ENCODE peak calls at places on chromosomes 3 and 15, in seven cellular contexts. A, F, Z, U, G, H and I are unnamed samples.

GRCh38 chr3:10557783-10558373 is 52.5 kb upstream of the ATP2B2 start:
- DNase-seq in F (no peak), A (no peak), G (peak), Z (peak), H (no peak), U (no peak), I (no peak)

GRCh38 chr3:150268426-150269321 is 139.4 kb upstream of the TSC22D2 start:
- DNase-seq in H (no peak), Z (no peak), U (no peak), A (no peak), G (no peak), F (no peak), I (no peak)

GRCh38 chr3:31461441-31461840 is 71.3 kb upstream of the STT3B start:
- DNase-seq in H (no peak), U (no peak), G (peak), F (no peak), A (no peak), Z (no peak), I (no peak)

GRCh38 chr15:82643992-82644391 is 3.2 kb downstream of the CPEB1 start:
- DNase-seq in G (no peak), U (peak), F (no peak), Z (no peak), A (no peak), H (peak), I (no peak)

GRCh38 chr15:78415284-78415683 is 22.7 kb upstream of the IREB2 start:
- DNase-seq in Z (no peak), U (peak), H (no peak), G (peak), A (no peak), F (peak), I (peak)

GRCh38 chr3:120550546-120550945 is 45.6 kb upstream of the NDUFB4 start:
- DNase-seq in A (no peak), F (no peak), U (no peak), G (no peak), Z (no peak), H (no peak), I (peak)

GRCh38 chr3:189863031-189863430 is 231.8 kb downstream of the TP63 start:
- DNase-seq in U (no peak), H (no peak), A (no peak), G (no peak), Z (no peak), F (no peak), I (peak)

GRCh38 chr3:152657002-152657400 is 177.9 kb upstream of the P2RY1 start:
- DNase-seq in H (no peak), F (no peak), G (no peak), U (peak), Z (no peak), A (no peak), I (no peak)

GRCh38 chr3:128698211-128699011 is 27.6 kb upstream of the RAB7A start:
- DNase-seq in U (peak), F (no peak), H (peak), Z (peak), G (peak), A (no peak), I (peak)

GRCh38 chr3:17065881-17066280 is 181.1 kb downstream of the PLCL2 start:
- DNase-seq in H (no peak), A (no peak), G (no peak), Z (no peak), U (no peak), F (no peak), I (no peak)

GRCh38 chr15:70023064-70023768 is 74.5 kb downstream of the TLE3 start:
- DNase-seq in H (no peak), Z (no peak), F (no peak), A (no peak), G (peak), U (no peak), I (peak)

GRCh38 chr15:94480289-94480834 is 249.0 kb downstream of the MCTP2 start:
- DNase-seq in A (no peak), G (no peak), H (no peak), Z (no peak), U (no peak), F (no peak), I (no peak)

GRCh38 chr3:127427666-127428065 is 139.8 kb upstream of the PRR20G start:
- DNase-seq in G (no peak), A (no peak), Z (no peak), U (no peak), F (no peak), H (no peak), I (no peak)

GRCh38 chr3:20055020-20055775 is 15.0 kb downstream of the KAT2B start:
- DNase-seq in A (no peak), G (peak), Z (no peak), F (no peak), H (no peak), U (no peak), I (no peak)

GRCh38 chr3:188594137-188594536 is 440.2 kb downstream of the LPP start:
- DNase-seq in H (no peak), U (no peak), A (no peak), Z (no peak), F (no peak), G (peak), I (peak)

GRCh38 chr3:190424478-190425439 is 24.9 kb downstream of the TMEM207 start:
- DNase-seq in A (peak), Z (peak), G (peak), U (peak), F (peak), H (peak), I (peak)

GRCh38 chr3:190036631-190037030 is 84.1 kb downstream of the P3H2 start:
- DNase-seq in U (no peak), G (peak), A (no peak), Z (no peak), F (no peak), H (no peak), I (peak)

GRCh38 chr15:58279654-58280053 is 141.5 kb downstream of the AQP9 start:
- DNase-seq in G (no peak), U (no peak), A (no peak), F (no peak), H (no peak), Z (no peak), I (no peak)

GRCh38 chr3:10845240-10845761 is 29.3 kb downstream of the SLC6A11 start:
- DNase-seq in F (no peak), G (no peak), Z (no peak), H (no peak), U (no peak), A (no peak), I (no peak)

GRCh38 chr3:148158210-148158609 is 539.5 kb upstream of the AGTR1 start:
- DNase-seq in H (no peak), F (no peak), Z (no peak), U (no peak), A (peak), G (peak), I (peak)

GRCh38 chr3:64291345-64291744 is 66.1 kb upstream of the PRICKLE2 start:
- DNase-seq in A (no peak), Z (no peak), G (peak), H (no peak), F (no peak), U (no peak), I (peak)

GRCh38 chr3:59641169-59641914 is 591.5 kb upstream of the CFAP20DC start:
- DNase-seq in G (peak), U (no peak), Z (no peak), F (no peak), H (no peak), A (no peak), I (peak)

GRCh38 chr3:31634485-31634884 is 101.8 kb downstream of the STT3B start:
- DNase-seq in H (no peak), F (no peak), Z (no peak), G (peak), A (peak), U (no peak), I (peak)

GRCh38 chr3:170717410-170718402 is 131.8 kb upstream of the SLC7A14 start:
- DNase-seq in F (no peak), G (peak), U (no peak), A (no peak), Z (peak), H (no peak), I (peak)

GRCh38 chr3:30508319-30508718 is 98.1 kb upstream of the TGFBR2 start:
- DNase-seq in Z (no peak), U (no peak), A (no peak), G (no peak), H (no peak), F (no peak), I (no peak)

GRCh38 chr3:138449490-138449889 is 15.1 kb downstream of the ESYT3 start:
- DNase-seq in F (no peak), G (no peak), Z (no peak), A (no peak), U (no peak), H (no peak), I (no peak)

GRCh38 chr3:172840463-172840862 is 89.9 kb downstream of the ECT2 start:
- DNase-seq in H (no peak), G (no peak), A (no peak), F (no peak), Z (no peak), U (no peak), I (no peak)